ENCODE peak calls at places on chromosomes 7 and 10, in five cellular contexts. S is heart right ventricle, L is esophagus muscularis mucosa, H is transverse colon, F is GM06990. D is an unnamed sample.

GRCh38 chr10:3836222-3836820 is 51.3 kb upstream of the KLF6 start:
- DNase-seq in S (no peak), L (no peak), H (no peak), F (no peak), D (no peak)

GRCh38 chr7:105164751-105165150 is 150.7 kb downstream of the KMT2E start:
- DNase-seq in S (no peak), L (no peak), H (no peak), F (no peak), D (no peak)

GRCh38 chr7:85237721-85238120 is 50.9 kb upstream of the SEMA3D start:
- DNase-seq in S (no peak), L (no peak), H (no peak), F (no peak), D (no peak)

GRCh38 chr10:127039435-127039834 is 134.2 kb downstream of the DOCK1 start:
- DNase-seq in S (no peak), L (no peak), H (no peak), F (no peak), D (peak)

GRCh38 chr7:114922652-114923402 is 933 bp downstream of the MDFIC start:
- DNase-seq in S (peak), L (no peak), H (peak), F (peak), D (no peak)

GRCh38 chr10:17453035-17453376 is 1.4 kb downstream of the ST8SIA6 start:
- DNase-seq in S (no peak), L (no peak), H (no peak), F (no peak), D (no peak)

GRCh38 chr7:9718071-9718470 is 1255.6 kb upstream of the PHF14 start:
- DNase-seq in S (no peak), L (no peak), H (no peak), F (no peak), D (no peak)

GRCh38 chr10:43607199-43607573 is 948 bp downstream of the ZNF485 start:
- DNase-seq in S (no peak), L (peak), H (no peak), F (no peak), D (no peak)

DNA sequence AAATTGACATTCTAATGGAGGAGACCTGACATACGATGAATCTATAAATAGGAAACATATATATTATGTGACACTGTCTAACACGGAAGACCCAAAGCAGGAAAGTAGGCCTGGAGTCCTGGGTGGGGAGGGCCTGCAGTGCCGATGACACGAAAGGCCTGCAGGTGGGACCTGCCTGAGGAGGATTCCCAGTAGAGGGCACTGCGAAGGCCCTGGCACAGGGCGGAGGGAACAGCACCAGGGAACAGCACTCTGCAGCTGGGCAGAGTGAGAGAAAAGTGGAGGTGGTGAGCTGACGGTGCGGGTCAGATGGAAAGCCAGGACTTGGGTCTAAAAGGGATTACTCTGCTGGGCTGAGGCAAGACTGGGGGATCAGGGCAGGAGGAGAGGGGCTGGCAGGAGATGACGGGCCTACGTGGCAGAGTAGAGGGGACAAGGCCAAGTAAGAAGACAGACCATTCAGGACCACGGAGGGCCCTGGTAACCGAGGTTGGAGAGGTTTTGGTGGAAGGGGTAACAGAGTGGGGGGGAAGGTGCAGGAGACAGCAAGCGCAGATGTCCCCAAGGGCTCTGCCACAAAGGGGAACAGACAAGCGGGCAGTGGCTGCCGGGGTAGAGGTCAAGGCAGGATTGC is 8.1 kb downstream of the ZNF746 start:
- DNase-seq in S (no peak), L (peak), H (no peak), F (no peak), D (no peak)
- TF ChIP-seq CTCF in S (peak), L (peak), H (no peak), F (peak), D (no peak)

GRCh38 chr10:6136215-6137201 is 47.7 kb downstream of the RBM17 start:
- DNase-seq in S (no peak), L (no peak), H (no peak), F (peak), D (no peak)
- TF ChIP-seq CTCF in S (no peak), L (no peak), H (no peak), F (peak), D (no peak)

GRCh38 chr7:26397786-26398435 is 106.2 kb downstream of the SNX10 start:
- DNase-seq in S (peak), L (no peak), H (peak), F (no peak), D (no peak)
- TF ChIP-seq CTCF in S (no peak), L (no peak), H (no peak), F (no peak), D (no peak)

GRCh38 chr7:95583834-95584621 is 12.3 kb downstream of the PDK4 start:
- DNase-seq in S (no peak), L (no peak), H (no peak), F (no peak), D (no peak)
- TF ChIP-seq CTCF in S (no peak), L (no peak), H (no peak), F (no peak), D (no peak)

GRCh38 chr10:133100186-133100585 is 12.5 kb downstream of the ADGRA1 start:
- DNase-seq in S (no peak), L (no peak), H (no peak), F (no peak), D (no peak)

GRCh38 chr10:133097961-133098360 is 10.2 kb downstream of the ADGRA1 start:
- DNase-seq in S (no peak), L (no peak), H (no peak), F (no peak), D (no peak)

GRCh38 chr10:133097418-133097817 is 9.7 kb downstream of the ADGRA1 start:
- DNase-seq in S (no peak), L (no peak), H (no peak), F (no peak), D (no peak)

GRCh38 chr10:133099571-133099970 is 11.8 kb downstream of the ADGRA1 start:
- DNase-seq in S (no peak), L (no peak), H (no peak), F (no peak), D (no peak)

DNA sequence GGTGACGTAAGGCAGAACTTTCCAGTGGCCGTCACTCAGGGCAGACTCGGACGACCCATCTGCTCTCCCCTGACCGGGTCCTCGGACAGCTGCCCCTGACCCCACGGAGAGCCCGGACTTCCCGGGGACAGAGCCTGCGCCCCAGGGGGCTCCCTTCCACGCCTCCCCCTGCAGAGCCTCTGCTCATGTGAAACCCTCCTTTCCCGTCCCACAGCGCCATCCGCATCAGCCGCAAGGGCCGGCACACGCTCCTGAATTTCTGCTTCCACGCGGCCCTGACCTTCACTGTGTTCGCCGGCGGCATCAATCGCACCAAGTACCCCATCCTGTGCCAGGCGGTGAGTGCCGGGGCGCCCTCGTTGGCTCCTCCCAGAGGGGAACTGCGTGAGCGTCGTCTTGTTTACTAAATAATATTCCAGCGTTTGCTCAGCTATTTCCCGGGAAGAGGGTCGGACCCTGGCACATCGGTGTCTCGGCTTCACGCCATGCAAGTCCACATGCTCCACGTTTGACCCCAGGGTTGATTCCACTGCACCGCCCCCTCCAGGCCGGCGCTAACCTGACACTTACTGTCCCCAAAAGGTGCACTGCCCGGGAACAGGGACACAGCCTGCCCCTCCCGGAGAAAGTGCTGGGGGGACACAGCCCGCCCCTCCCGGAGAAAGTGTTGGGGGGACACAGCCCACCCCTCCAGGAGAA is 10.9 kb downstream of the ADGRA1 start:
- DNase-seq in S (no peak), L (no peak), H (no peak), F (no peak), D (no peak)
- TF ChIP-seq CTCF in S (no peak), L (no peak), H (no peak), F (no peak), D (no peak)

DNA sequence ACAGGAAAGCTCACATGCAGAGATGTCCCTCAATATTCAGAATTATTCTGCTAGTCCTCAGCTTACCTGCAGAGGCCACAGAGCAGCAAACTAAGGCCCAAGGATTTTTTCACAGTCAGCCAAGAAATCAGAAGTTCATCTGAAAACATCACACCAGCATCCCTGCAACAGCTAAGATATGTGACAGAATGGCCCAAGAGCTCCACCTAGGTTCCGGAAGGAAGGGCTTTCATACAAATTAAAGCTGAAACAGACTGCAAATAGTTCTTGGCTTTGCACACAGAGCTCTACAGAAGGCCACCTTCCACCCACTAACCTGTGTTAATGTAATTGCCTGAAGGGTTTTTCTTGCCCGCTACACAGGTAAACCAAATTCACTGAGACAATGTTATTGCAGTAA is 438.8 kb upstream of the C7orf33 start:
- DNase-seq in S (no peak), L (no peak), H (no peak), F (no peak), D (no peak)
- TF ChIP-seq CTCF in S (no peak), L (no peak), H (no peak), F (peak), D (no peak)

GRCh38 chr7:132462478-132462877 is 113.8 kb downstream of the PLXNA4 start:
- DNase-seq in S (no peak), L (no peak), H (no peak), F (no peak), D (no peak)
- TF ChIP-seq CTCF in S (no peak), L (no peak), H (no peak), F (no peak), D (no peak)